ENCODE peak calls at places on chromosomes 11 and 22, in five cellular contexts. O is IMR-90, G is H9, W is trophoblast cell, F is H1. K is an unnamed sample.

GRCh38 chr11:9719949-9720646 is 56.2 kb downstream of the SWAP70 start:
- DNase-seq in G (no peak), O (no peak), F (no peak), W (no peak), K (no peak)

GRCh38 chr11:19422257-19422656 is 181.5 kb upstream of the E2F8 start:
- DNase-seq in G (no peak), F (no peak), W (no peak), O (no peak), K (no peak)

GRCh38 chr11:107017104-107017432 is 1.2 kb downstream of the GUCY1A2 start:
- DNase-seq in W (no peak), F (no peak), G (no peak), O (no peak), K (no peak)

GRCh38 chr11:120248551-120249278 is 8.8 kb downstream of the POU2F3 start:
- DNase-seq in W (no peak), F (no peak), G (no peak), O (peak), K (no peak)

GRCh38 chr11:95788921-95789505 is 569 bp downstream of the FAM76B start:
- DNase-seq in W (peak), G (peak), O (peak), F (no peak), K (peak)

GRCh38 chr11:17263803-17264202 is 12.7 kb upstream of the NUCB2 start:
- DNase-seq in O (peak), W (peak), F (no peak), G (no peak), K (no peak)

GRCh38 chr11:68302256-68303054 is 9.9 kb upstream of the LRP5 start:
- DNase-seq in O (peak), G (no peak), W (no peak), F (no peak), K (no peak)

GRCh38 chr22:19446603-19447387 is 716 bp downstream of the C22orf39 start:
- DNase-seq in W (no peak), F (no peak), G (peak), O (no peak), K (peak)

GRCh38 chr11:65440831-65441499 is 18.4 kb downstream of the NEAT1 start:
- DNase-seq in W (peak), O (peak), G (no peak), F (no peak), K (no peak)

GRCh38 chr11:10575346-10575745 is 6.9 kb upstream of the LYVE1 start:
- DNase-seq in G (no peak), O (no peak), W (no peak), F (no peak), K (no peak)

GRCh38 chr11:130179396-130180306 is 20.1 kb downstream of the ST14 start:
- DNase-seq in O (no peak), G (no peak), F (no peak), W (no peak), K (no peak)

GRCh38 chr11:129223701-129224149 is 31.6 kb upstream of the ARHGAP32 start:
- DNase-seq in G (no peak), W (no peak), F (no peak), O (peak), K (no peak)

GRCh38 chr11:76657139-76657823 is 13.3 kb downstream of the LRRC32 start:
- DNase-seq in W (no peak), G (peak), O (no peak), F (no peak), K (no peak)

GRCh38 chr11:3944198-3944597 is 88.7 kb downstream of the STIM1 start:
- DNase-seq in G (no peak), O (no peak), F (no peak), W (no peak), K (no peak)

GRCh38 chr22:49997932-49998717 is 14.4 kb downstream of the IL17REL start:
- DNase-seq in F (no peak), G (no peak), W (no peak), O (no peak), K (no peak)
- H4K91ac ChIP-seq in F (peak), G (no peak), W (no peak), O (no peak), K (no peak)

GRCh38 chr11:132123854-132124835 is 753.7 kb downstream of the NTM start:
- DNase-seq in F (no peak), G (peak), W (no peak), O (no peak), K (no peak)
- H2AK5ac ChIP-seq in F (no peak), G (no peak), W (no peak), O (peak), K (no peak)

GRCh38 chr11:13298765-13299164 is 21.2 kb downstream of the BMAL1 start:
- DNase-seq in O (no peak), F (no peak), G (no peak), W (no peak), K (no peak)
- H3K4ac ChIP-seq in O (no peak), F (no peak), G (no peak), W (no peak), K (no peak)

DNA sequence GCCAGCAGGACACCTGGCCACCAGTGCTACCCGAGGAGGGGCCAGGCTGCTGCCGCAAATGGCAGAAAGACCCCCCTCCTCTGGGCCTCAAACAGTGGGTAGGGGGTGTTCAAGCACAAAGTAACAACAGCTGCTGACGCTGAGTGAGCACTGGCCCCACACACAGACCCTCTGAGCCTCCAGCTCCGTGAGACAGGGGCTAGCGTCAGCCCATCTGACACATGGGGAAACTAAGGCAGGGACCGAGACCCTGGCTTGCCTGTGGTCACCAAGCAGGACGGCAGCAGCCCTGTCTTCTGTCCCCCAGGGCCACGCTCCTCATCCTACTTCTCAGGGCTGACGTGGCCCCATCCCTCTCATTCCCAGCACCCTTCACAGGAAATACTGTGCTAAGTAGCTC is 36.5 kb downstream of the NUP50 start:
- DNase-seq in O (no peak), F (no peak), W (no peak), G (no peak), K (no peak)
- H4K91ac ChIP-seq in O (peak), F (no peak), W (peak), G (no peak), K (no peak)

GRCh38 chr11:116888884-116889549 is 51.6 kb upstream of the APOA1 start:
- DNase-seq in F (no peak), W (no peak), G (no peak), O (no peak), K (no peak)

GRCh38 chr11:116890193-116890592 is 52.8 kb upstream of the APOA1 start:
- DNase-seq in G (no peak), O (peak), W (no peak), F (no peak), K (no peak)

GRCh38 chr11:116885951-116886629 is 48.7 kb upstream of the APOA1 start:
- DNase-seq in O (peak), G (no peak), F (no peak), W (no peak), K (no peak)

GRCh38 chr11:116890607-116891006 is 53.2 kb upstream of the APOA1 start:
- DNase-seq in W (no peak), G (no peak), O (no peak), F (no peak), K (no peak)

DNA sequence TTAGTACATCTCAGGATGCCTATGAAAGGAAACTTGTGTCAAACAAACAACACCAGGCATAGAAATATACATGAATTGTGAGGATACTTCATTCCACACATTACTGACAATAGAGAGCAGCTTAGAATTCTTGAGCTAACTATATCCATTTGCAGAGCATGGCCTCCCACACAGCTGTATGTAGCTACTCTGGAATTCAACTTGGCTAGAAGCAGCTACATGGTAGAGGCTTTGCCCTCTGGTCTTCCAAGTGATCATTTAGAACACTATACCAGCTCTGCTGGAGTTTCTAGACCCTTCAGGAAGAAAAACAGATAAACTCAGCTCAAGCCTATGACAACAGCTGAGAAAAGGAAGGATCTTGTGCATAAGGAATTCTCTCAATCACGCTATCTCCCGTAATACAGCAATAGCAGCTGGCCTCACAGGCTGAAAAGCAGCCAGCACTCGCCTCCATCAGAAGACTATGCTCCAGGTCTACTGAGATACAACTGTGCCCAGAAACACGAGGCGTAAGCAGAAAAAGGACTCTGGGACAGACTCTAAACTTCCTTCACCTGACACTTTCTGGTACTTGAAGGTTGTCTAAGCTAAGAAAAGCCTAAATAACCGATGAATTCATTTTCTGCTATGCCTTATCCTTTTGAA is 50.6 kb upstream of the APOA1 start:
- DNase-seq in O (peak), W (peak), G (no peak), F (no peak), K (no peak)
- H2AK5ac ChIP-seq in O (no peak), W (no peak), G (no peak), F (no peak), K (no peak)

DNA sequence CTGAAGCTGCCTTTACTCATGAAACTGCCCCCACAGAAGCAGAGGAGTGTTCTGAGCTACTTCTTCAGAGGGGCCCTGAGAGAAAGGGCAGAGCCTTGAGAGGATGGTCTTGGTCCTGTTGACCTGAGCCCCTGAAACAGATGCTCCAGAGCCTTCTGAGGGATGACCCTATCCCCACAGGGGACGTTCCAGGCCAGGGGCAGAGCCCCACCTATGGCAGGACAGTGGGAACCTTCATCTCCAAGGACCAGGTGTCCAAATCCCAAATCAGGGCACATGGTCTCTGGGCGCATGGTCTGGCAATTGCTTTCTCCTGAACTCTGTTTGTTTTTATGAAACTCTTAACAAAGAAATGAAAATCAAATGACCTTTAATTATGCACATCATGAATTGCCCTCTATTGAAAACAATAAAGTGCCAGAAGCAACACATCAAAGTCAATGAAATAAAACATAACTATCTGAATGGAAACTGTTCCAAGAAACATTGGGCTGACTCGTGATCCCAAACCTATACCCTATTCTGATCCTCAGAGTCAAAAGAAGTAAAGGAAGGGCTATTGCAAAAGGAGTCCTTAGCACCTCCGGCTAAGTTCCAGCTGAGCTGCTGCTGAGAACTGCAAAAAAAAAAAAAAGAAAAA is 486 bp upstream of the TMPRSS13 start:
- DNase-seq in G (no peak), W (no peak), O (no peak), F (no peak), K (no peak)
- H3K4ac ChIP-seq in G (no peak), W (no peak), O (no peak), F (no peak), K (no peak)

K was measured in neuronal stem cell.